ENCODE peak calls at places on chromosomes 11 and 22, in six cellular contexts. H, C, V, E, M and Z are unnamed samples.

GRCh38 chr11:8219257-8220021 is 44.2 kb downstream of the LMO1 start:
- DNase-seq in H (no peak), C (no peak), V (no peak), E (peak), M (peak), Z (peak)

GRCh38 chr11:121035823-121036222 is 11.9 kb downstream of the TBCEL start:
- DNase-seq in H (no peak), C (no peak), V (no peak), E (no peak), M (no peak), Z (no peak)

GRCh38 chr11:78420255-78420764 is 2.7 kb upstream of the GAB2 start:
- DNase-seq in H (no peak), C (peak), V (peak), E (peak), M (peak), Z (peak)

GRCh38 chr11:120781486-120782120 is 242.3 kb upstream of the TBCEL start:
- DNase-seq in H (no peak), C (no peak), V (no peak), E (no peak), M (no peak), Z (no peak)

GRCh38 chr11:101458161-101458560 is 125.6 kb downstream of the TRPC6 start:
- DNase-seq in H (no peak), C (no peak), V (no peak), E (no peak), M (no peak), Z (no peak)

GRCh38 chr11:86741489-86742435 is 58.6 kb upstream of the PRSS23 start:
- DNase-seq in H (no peak), C (no peak), V (no peak), E (no peak), M (no peak), Z (no peak)

GRCh38 chr22:20131856-20132685 is 467 bp downstream of the ZDHHC8 start:
- DNase-seq in H (peak), C (no peak), V (no peak), E (no peak), M (no peak), Z (peak)

GRCh38 chr11:32307921-32308320 is 127.4 kb downstream of the WT1 start:
- DNase-seq in H (no peak), C (no peak), V (no peak), E (no peak), M (no peak), Z (no peak)

GRCh38 chr22:42863349-42863911 is 6.4 kb upstream of the ARFGAP3 start:
- DNase-seq in H (no peak), C (no peak), V (no peak), E (no peak), M (no peak), Z (no peak)